ENCODE peak calls at places on chromosome 22, in six cellular contexts. W, A, Y, B, T and N are unnamed samples.
A peak's percentile ranks its signal among the peaks of the same experiment; 100 is the strongest.

GRCh38 chr22:25563757-25564319 is 637 bp upstream of the GRK3 start:
- DNase-seq in W (no peak), A (peak; percentile 5), Y (peak; percentile 7), B (peak; percentile 45), T (peak; percentile 67), N (peak; percentile 70)

GRCh38 chr22:37336474-37337028 is 54.2 kb downstream of the CYTH4 start:
- DNase-seq in W (no peak), A (no peak), Y (no peak), B (no peak), T (no peak), N (no peak)

GRCh38 chr22:44995282-44995597 is 14.6 kb downstream of the PHF21B start:
- DNase-seq in W (no peak), A (no peak), Y (no peak), B (no peak), T (no peak), N (no peak)

GRCh38 chr22:24695958-24696511 is 78.5 kb downstream of the PIWIL3 start:
- DNase-seq in W (peak; percentile 12), A (peak; percentile 41), Y (no peak), B (no peak), T (no peak), N (no peak)

GRCh38 chr22:49567894-49568750 is 259.6 kb downstream of the BRD1 start:
- DNase-seq in W (no peak), A (no peak), Y (no peak), B (no peak), T (peak; percentile 48), N (no peak)

GRCh38 chr22:10961043-10961860 is 4566.7 kb upstream of the OR11H1 start:
- DNase-seq in W (no peak), A (no peak), Y (no peak), B (no peak), T (no peak), N (no peak)

GRCh38 chr22:38244106-38244505 is 28.7 kb downstream of the TMEM184B start:
- DNase-seq in W (peak; percentile 93), A (peak; percentile 21), Y (no peak), B (no peak), T (no peak), N (peak; percentile 65)

GRCh38 chr22:47125603-47126002 is 363.2 kb downstream of the TBC1D22A start:
- DNase-seq in W (no peak), A (no peak), Y (no peak), B (no peak), T (no peak), N (peak; percentile 18)

GRCh38 chr22:20748820-20749428 is 25.0 kb upstream of the SERPIND1 start:
- DNase-seq in W (peak; percentile 14), A (peak; percentile 73), Y (peak; percentile 16), B (no peak), T (no peak), N (peak; percentile 90)

GRCh38 chr22:26846645-26847044 is 189.3 kb downstream of the MIAT start:
- DNase-seq in W (no peak), A (peak; percentile 55), Y (no peak), B (no peak), T (no peak), N (peak; percentile 21)

GRCh38 chr22:49763696-49764095 is 64.0 kb downstream of the BRD1 start:
- DNase-seq in W (no peak), A (no peak), Y (no peak), B (peak; percentile 11), T (peak; percentile 50), N (no peak)

GRCh38 chr22:18078329-18079041 is 695 bp downstream of the PEX26 start:
- DNase-seq in W (peak; percentile 70), A (peak; percentile 30), Y (peak; percentile 26), B (no peak), T (no peak), N (peak; percentile 84)

GRCh38 chr22:22836635-22837034 is 51.0 kb upstream of the IGLL5 start:
- DNase-seq in W (no peak), A (peak; percentile 13), Y (no peak), B (no peak), T (no peak), N (no peak)

GRCh38 chr22:43110444-43110926 is at the start of gene BIK:
- DNase-seq in W (peak; percentile 61), A (no peak), Y (peak; percentile 47), B (peak; percentile 68), T (no peak), N (peak; percentile 82)

GRCh38 chr22:49624421-49625177 is 203.1 kb downstream of the BRD1 start:
- DNase-seq in W (no peak), A (no peak), Y (no peak), B (no peak), T (no peak), N (no peak)

GRCh38 chr22:39967103-39967829 is 7.1 kb downstream of the TMA7B start:
- DNase-seq in W (no peak), A (peak; percentile 69), Y (peak; percentile 40), B (no peak), T (no peak), N (no peak)

GRCh38 chr22:22072169-22072836 is 89.7 kb upstream of the TOP3B start:
- DNase-seq in W (no peak), A (no peak), Y (no peak), B (no peak), T (no peak), N (no peak)

GRCh38 chr22:19716829-19717105 is 2.5 kb downstream of the SEPTIN5 start:
- DNase-seq in W (no peak), A (no peak), Y (no peak), B (no peak), T (no peak), N (no peak)
- TF ChIP-seq CTCF in W (no peak), A (no peak), Y (no peak), B (no peak), T (no peak), N (no peak)

GRCh38 chr22:41358927-41359326 is 22.8 kb upstream of the TEF start:
- DNase-seq in W (no peak), A (no peak), Y (no peak), B (no peak), T (no peak), N (no peak)

GRCh38 chr22:41359376-41359775 is 22.4 kb upstream of the TEF start:
- DNase-seq in W (no peak), A (no peak), Y (no peak), B (no peak), T (no peak), N (no peak)

GRCh38 chr22:41355895-41356294 is 25.8 kb upstream of the TEF start:
- DNase-seq in W (no peak), A (no peak), Y (no peak), B (no peak), T (no peak), N (no peak)

GRCh38 chr22:41356430-41357028 is 25.2 kb upstream of the TEF start:
- DNase-seq in W (no peak), A (no peak), Y (no peak), B (no peak), T (no peak), N (no peak)

DNA sequence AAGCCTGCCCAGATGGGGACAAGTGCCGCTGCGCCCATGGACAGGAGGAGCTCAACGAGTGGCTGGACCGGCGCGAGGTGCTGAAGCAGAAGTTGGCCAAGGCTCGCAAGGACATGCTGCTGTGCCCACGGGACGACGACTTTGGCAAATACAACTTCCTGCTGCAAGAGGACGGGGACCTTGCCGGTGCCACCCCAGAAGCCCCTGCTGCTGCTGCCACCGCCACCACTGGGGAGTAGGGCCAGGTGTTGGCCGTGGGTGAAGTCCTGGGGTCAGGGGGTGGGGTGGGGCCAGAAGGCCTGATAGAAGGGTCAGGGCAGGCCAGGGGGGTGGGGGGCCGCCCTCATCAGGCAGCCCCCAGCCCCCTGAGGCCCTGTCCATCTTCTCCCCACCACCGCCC is 24.6 kb upstream of the TEF start:
- DNase-seq in W (no peak), A (no peak), Y (no peak), B (no peak), T (no peak), N (no peak)
- H3K4me3 ChIP-seq in W (no peak overlapping the region), A (no peak overlapping the region), Y (no peak overlapping the region), B (no peak overlapping the region), T (no peak overlapping the region), N (no peak overlapping the region)

GRCh38 chr22:28883657-28883916 is 215 bp downstream of the ZNRF3 start:
- DNase-seq in W (no peak), A (no peak), Y (no peak), B (no peak), T (no peak), N (no peak)

GRCh38 chr22:28883917-28884753 is 763 bp downstream of the ZNRF3 start:
- DNase-seq in W (peak; percentile 57), A (peak; percentile 60), Y (peak; percentile 27), B (peak; percentile 47), T (peak; percentile 77), N (peak; percentile 38)

GRCh38 chr22:28884754-28885375 is 1.5 kb downstream of the ZNRF3 start:
- DNase-seq in W (no peak), A (no peak), Y (no peak), B (no peak), T (peak; percentile 20), N (no peak)

GRCh38 chr22:28882545-28882877 is 861 bp upstream of the ZNRF3 start:
- DNase-seq in W (peak; percentile 23), A (peak; percentile 37), Y (no peak), B (no peak), T (peak; percentile 74), N (no peak)

DNA sequence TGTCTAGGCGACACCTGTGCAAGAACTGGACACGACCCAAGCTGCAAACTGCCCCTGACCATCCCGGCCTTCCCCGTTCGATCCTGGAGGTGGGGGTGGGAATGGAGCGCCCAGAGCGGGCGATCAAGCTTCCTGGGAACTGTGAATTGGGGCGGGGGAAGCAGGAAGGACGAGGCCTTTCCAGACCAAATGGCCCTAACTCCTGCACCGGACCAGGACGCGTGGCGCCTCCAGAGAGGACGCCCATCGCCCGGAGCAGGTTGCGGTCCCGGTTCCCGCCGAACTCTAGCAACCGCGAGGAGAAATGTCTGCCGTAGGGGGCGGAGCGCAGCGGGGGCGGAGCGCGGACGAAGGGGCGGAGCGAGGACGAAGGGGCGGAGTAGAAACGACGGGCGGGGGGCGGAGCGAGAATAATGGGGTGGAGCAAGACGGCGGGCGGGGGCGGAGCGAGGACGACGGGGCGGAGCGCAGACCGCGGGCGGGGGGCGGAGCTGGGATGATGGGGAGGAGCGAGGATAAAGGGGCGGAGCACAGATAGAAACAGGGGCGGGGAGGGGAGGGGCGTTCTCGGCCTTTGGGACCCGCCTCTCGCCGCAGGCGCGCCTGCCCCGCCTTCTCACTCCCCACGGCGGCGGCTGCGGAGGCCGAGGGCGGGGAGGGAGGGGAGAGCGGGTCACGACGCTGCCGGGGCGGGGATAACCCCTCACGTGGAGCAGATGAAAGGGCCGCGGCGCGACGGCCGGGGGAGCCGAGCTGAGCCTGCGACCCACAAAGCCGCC is at the start of gene ZNRF3:
- DNase-seq in W (peak; percentile 86), A (peak; percentile 97), Y (peak; percentile 79), B (peak; percentile 92), T (peak; percentile 97), N (peak; percentile 93)
- TF ChIP-seq CTCF in W (no peak), A (no peak), Y (no peak), B (no peak), T (no peak), N (no peak)

DNA sequence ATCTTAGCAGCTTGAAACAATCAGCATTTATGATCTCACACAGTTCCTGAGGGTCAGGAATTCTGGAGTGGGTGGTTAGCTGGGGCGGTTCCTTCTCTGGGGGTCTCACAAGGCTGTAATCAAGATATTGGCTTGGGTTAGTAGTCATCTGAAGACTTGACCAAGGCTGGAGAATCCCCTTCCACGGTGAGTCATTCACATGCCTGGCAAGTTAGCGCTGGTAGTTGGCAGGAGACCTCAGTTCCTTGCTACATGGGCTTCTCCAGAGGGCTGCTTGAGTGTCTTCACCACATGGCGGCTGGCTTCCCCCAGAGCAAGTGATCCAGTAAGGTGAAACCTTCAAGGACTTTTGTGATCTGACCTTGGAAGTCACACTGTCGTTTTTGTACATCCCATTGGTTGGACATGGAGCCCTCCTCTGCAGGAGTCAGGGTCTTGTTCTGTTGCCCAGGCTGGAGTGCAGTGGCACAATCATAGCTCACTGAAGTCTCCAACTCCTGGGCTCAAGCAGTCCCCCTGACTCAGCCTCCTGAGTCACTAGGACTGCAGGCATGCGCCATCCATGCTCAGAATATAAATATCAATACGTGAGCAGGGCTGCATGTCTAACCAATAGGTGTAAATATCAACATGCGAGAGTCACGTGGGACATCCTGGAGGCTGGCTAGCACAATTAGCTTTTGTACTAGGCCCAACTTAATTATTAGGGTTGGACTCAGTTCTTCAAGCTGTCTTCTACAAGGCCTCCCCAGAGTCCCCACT is 7.2 kb upstream of the NIPSNAP1 start:
- DNase-seq in W (no peak), A (peak; percentile 89), Y (peak; percentile 42), B (no peak), T (no peak), N (peak; percentile 18)
- H3K4me3 ChIP-seq in W (no peak overlapping the region), A (no peak overlapping the region), Y (no peak overlapping the region), B (no peak overlapping the region), T (no peak overlapping the region), N (no peak overlapping the region)